ENCODE peak calls at places on chromosome 1, in four cellular contexts. One of them, this sample, is unnamed.

GRCh38 chr1:84145051-84145450 is 980 bp downstream of the PRKACB start:
- DNase-seq in epithelial cell of esophagus: peak
- DNase-seq in GM12864: no peak
- DNase-seq in hippocampal formation: no peak
- DNase-seq in this sample: no peak

GRCh38 chr1:46784666-46785065 is 14.2 kb upstream of the CYP4B1 start:
- DNase-seq in epithelial cell of esophagus: no peak
- DNase-seq in GM12864: no peak
- DNase-seq in hippocampal formation: no peak
- DNase-seq in this sample: no peak

GRCh38 chr1:237864338-237865244 is 26.1 kb downstream of the ZP4 start:
- DNase-seq in hippocampal formation: no peak
- DNase-seq in epithelial cell of esophagus: peak
- DNase-seq in GM12864: no peak
- DNase-seq in this sample: peak

GRCh38 chr1:177001556-177001955 is 163.0 kb downstream of the ASTN1 start:
- DNase-seq in GM12864: no peak
- DNase-seq in epithelial cell of esophagus: no peak
- DNase-seq in hippocampal formation: no peak
- DNase-seq in this sample: no peak

GRCh38 chr1:201739054-201739453 is 89.9 kb upstream of the IPO9 start:
- DNase-seq in epithelial cell of esophagus: no peak
- DNase-seq in hippocampal formation: no peak
- DNase-seq in GM12864: no peak
- DNase-seq in this sample: no peak

GRCh38 chr1:70495370-70495769 is 84.3 kb downstream of the CTH start:
- DNase-seq in GM12864: no peak
- DNase-seq in hippocampal formation: no peak
- DNase-seq in epithelial cell of esophagus: no peak
- DNase-seq in this sample: no peak

GRCh38 chr1:53546409-53547155 is 87.4 kb downstream of the DMRTB1 start:
- DNase-seq in GM12864: no peak
- DNase-seq in epithelial cell of esophagus: no peak
- DNase-seq in hippocampal formation: no peak
- DNase-seq in this sample: no peak

GRCh38 chr1:45490121-45490622 is 791 bp downstream of the TESK2 start:
- DNase-seq in GM12864: no peak
- DNase-seq in epithelial cell of esophagus: no peak
- DNase-seq in hippocampal formation: peak
- DNase-seq in this sample: no peak

GRCh38 chr1:110356379-110356778 is 17.2 kb downstream of the RBM15 start:
- DNase-seq in hippocampal formation: no peak
- DNase-seq in GM12864: no peak
- DNase-seq in epithelial cell of esophagus: peak
- DNase-seq in this sample: no peak

GRCh38 chr1:6275826-6276764 is 15.2 kb upstream of the GPR153 start:
- DNase-seq in GM12864: no peak
- DNase-seq in hippocampal formation: no peak
- DNase-seq in epithelial cell of esophagus: no peak
- DNase-seq in this sample: no peak

GRCh38 chr1:217117973-217118465 is 394.8 kb upstream of the ESRRG start:
- DNase-seq in GM12864: no peak
- DNase-seq in hippocampal formation: no peak
- DNase-seq in epithelial cell of esophagus: peak
- DNase-seq in this sample: no peak

GRCh38 chr1:100530901-100531487 is 6.9 kb upstream of the GPR88 start:
- DNase-seq in epithelial cell of esophagus: peak
- DNase-seq in hippocampal formation: no peak
- DNase-seq in GM12864: peak
- DNase-seq in this sample: no peak

GRCh38 chr1:18684306-18684705 is 53.7 kb downstream of the PAX7 start:
- DNase-seq in epithelial cell of esophagus: no peak
- DNase-seq in GM12864: no peak
- DNase-seq in hippocampal formation: no peak
- DNase-seq in this sample: no peak

GRCh38 chr1:27149084-27149483 is 5.8 kb downstream of the SLC9A1 start:
- DNase-seq in hippocampal formation: no peak
- DNase-seq in epithelial cell of esophagus: no peak
- DNase-seq in GM12864: no peak
- DNase-seq in this sample: no peak

GRCh38 chr1:159066108-159066507 is 10.5 kb downstream of the AIM2 start:
- DNase-seq in hippocampal formation: no peak
- DNase-seq in epithelial cell of esophagus: no peak
- DNase-seq in GM12864: no peak
- DNase-seq in this sample: no peak